ENCODE peak calls at places on chromosomes 6 and 20, in five cellular contexts. O, K, S, B and Z are unnamed samples.

GRCh38 chr6:129749749-129750120 is 39.8 kb upstream of the ARHGAP18 start:
- DNase-seq in O (no peak), K (no peak), S (peak), B (no peak), Z (no peak)

GRCh38 chr20:53738945-53739798 is 145.5 kb upstream of the ZNF217 start:
- DNase-seq in O (no peak), K (no peak), S (no peak), B (no peak), Z (no peak)

GRCh38 chr20:34618676-34619075 is 58.2 kb downstream of the PIGU start:
- DNase-seq in O (no peak), K (no peak), S (peak), B (no peak), Z (no peak)

GRCh38 chr20:44171775-44172571 is 15.0 kb downstream of the JPH2 start:
- DNase-seq in O (no peak), K (no peak), S (no peak), B (no peak), Z (no peak)

GRCh38 chr6:117477988-117478852 is 4.3 kb upstream of the DCBLD1 start:
- DNase-seq in O (no peak), K (no peak), S (no peak), B (no peak), Z (no peak)

GRCh38 chr6:140671926-140672325 is 1297.5 kb upstream of the CITED2 start:
- DNase-seq in O (no peak), K (no peak), S (no peak), B (no peak), Z (no peak)

GRCh38 chr6:56840467-56841371 is 114.2 kb upstream of the BEND6 start:
- DNase-seq in O (no peak), K (no peak), S (no peak), B (no peak), Z (no peak)

GRCh38 chr20:43977962-43978361 is 63.3 kb downstream of the TOX2 start:
- DNase-seq in O (no peak), K (no peak), S (no peak), B (no peak), Z (no peak)

GRCh38 chr6:106080106-106081095 is 5.7 kb upstream of the PRDM1 start:
- DNase-seq in O (no peak), K (no peak), S (no peak), B (no peak), Z (no peak)